ENCODE peak calls at places on chromosomes 2 and 18, in ten cellular contexts. One of them, this sample, is unnamed.

GRCh38 chr18:12121175-12122095 is 27.8 kb downstream of the ANKRD62 start:
- DNase-seq in spleen: no peak
- DNase-seq in Panc1: no peak
- DNase-seq in K562: peak
- DNase-seq in sigmoid colon: no peak
- DNase-seq in GM12892: no peak
- DNase-seq in HepG2: peak
- DNase-seq in suprapubic skin: no peak
- DNase-seq in SK-N-SH: no peak
- DNase-seq in endothelial cell of umbilical vein: peak
- DNase-seq in this sample: no peak

GRCh38 chr2:191976436-191976835 is 129.5 kb upstream of the CAVIN2 start:
- DNase-seq in spleen: no peak
- DNase-seq in Panc1: no peak
- DNase-seq in K562: no peak
- DNase-seq in sigmoid colon: no peak
- DNase-seq in GM12892: no peak
- DNase-seq in HepG2: no peak
- DNase-seq in suprapubic skin: no peak
- DNase-seq in SK-N-SH: no peak
- DNase-seq in endothelial cell of umbilical vein: peak
- DNase-seq in this sample: no peak

GRCh38 chr2:150144546-150145305 is 342.7 kb downstream of the RND3 start:
- DNase-seq in spleen: no peak
- DNase-seq in Panc1: no peak
- DNase-seq in K562: no peak
- DNase-seq in sigmoid colon: no peak
- DNase-seq in GM12892: no peak
- DNase-seq in HepG2: no peak
- DNase-seq in suprapubic skin: no peak
- DNase-seq in SK-N-SH: no peak
- DNase-seq in endothelial cell of umbilical vein: no peak
- DNase-seq in this sample: no peak

GRCh38 chr2:100902833-100903405 is 83.0 kb downstream of the NPAS2 start:
- DNase-seq in spleen: no peak
- DNase-seq in Panc1: peak
- DNase-seq in K562: no peak
- DNase-seq in sigmoid colon: no peak
- DNase-seq in GM12892: no peak
- DNase-seq in HepG2: peak
- DNase-seq in suprapubic skin: no peak
- DNase-seq in SK-N-SH: peak
- DNase-seq in endothelial cell of umbilical vein: peak
- DNase-seq in this sample: no peak

GRCh38 chr2:227509824-227510619 is 38.1 kb downstream of the AGFG1 start:
- DNase-seq in spleen: no peak
- DNase-seq in Panc1: no peak
- DNase-seq in K562: no peak
- DNase-seq in sigmoid colon: no peak
- DNase-seq in GM12892: no peak
- DNase-seq in HepG2: peak
- DNase-seq in suprapubic skin: no peak
- DNase-seq in SK-N-SH: peak
- DNase-seq in endothelial cell of umbilical vein: peak
- DNase-seq in this sample: no peak

GRCh38 chr2:181991171-181991885 is 5.7 kb downstream of the PPP1R1C start:
- DNase-seq in spleen: no peak
- DNase-seq in Panc1: no peak
- DNase-seq in K562: no peak
- DNase-seq in sigmoid colon: no peak
- DNase-seq in GM12892: no peak
- DNase-seq in HepG2: no peak
- DNase-seq in suprapubic skin: no peak
- DNase-seq in SK-N-SH: no peak
- DNase-seq in endothelial cell of umbilical vein: no peak
- DNase-seq in this sample: no peak

GRCh38 chr2:194320520-194320919 is 1336.5 kb upstream of the SLC39A10 start:
- DNase-seq in spleen: no peak
- DNase-seq in Panc1: no peak
- DNase-seq in K562: no peak
- DNase-seq in sigmoid colon: no peak
- DNase-seq in GM12892: no peak
- DNase-seq in HepG2: no peak
- DNase-seq in suprapubic skin: no peak
- DNase-seq in SK-N-SH: no peak
- DNase-seq in endothelial cell of umbilical vein: no peak
- DNase-seq in this sample: no peak

GRCh38 chr18:41881285-41881684 is 73.7 kb upstream of the PIK3C3 start:
- DNase-seq in spleen: no peak
- DNase-seq in Panc1: no peak
- DNase-seq in K562: no peak
- DNase-seq in sigmoid colon: no peak
- DNase-seq in GM12892: no peak
- DNase-seq in HepG2: no peak
- DNase-seq in suprapubic skin: no peak
- DNase-seq in SK-N-SH: no peak
- DNase-seq in endothelial cell of umbilical vein: no peak
- DNase-seq in this sample: no peak

DNA sequence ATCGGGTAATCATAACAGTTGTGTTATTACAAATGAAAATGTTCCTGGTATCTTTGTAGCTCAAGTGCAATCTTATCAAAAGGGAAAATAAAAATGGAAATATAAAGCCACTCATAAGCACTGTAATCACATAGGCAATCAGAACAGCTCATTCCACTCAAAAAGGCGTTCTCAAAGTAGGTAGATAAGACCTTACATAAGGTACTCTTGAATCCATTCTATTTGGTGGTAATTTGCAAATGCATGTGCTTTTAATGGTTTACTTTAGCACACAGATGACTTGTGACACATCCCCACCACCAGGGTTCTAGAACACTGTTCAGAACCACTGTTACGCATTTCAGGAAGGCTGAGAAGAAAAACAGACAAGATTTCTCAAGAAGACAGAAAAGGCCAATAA is 86.7 kb upstream of the NARS1 start:
- DNase-seq in spleen: no peak
- DNase-seq in Panc1: no peak
- DNase-seq in K562: no peak
- DNase-seq in sigmoid colon: no peak
- DNase-seq in GM12892: no peak
- DNase-seq in HepG2: no peak
- DNase-seq in suprapubic skin: no peak
- DNase-seq in SK-N-SH: no peak
- DNase-seq in endothelial cell of umbilical vein: no peak
- DNase-seq in this sample: no peak
- TF ChIP-seq POLR2AphosphoS5 in spleen: no peak
- TF ChIP-seq POLR2AphosphoS5 in Panc1: no peak
- TF ChIP-seq POLR2AphosphoS5 in K562: no peak
- TF ChIP-seq POLR2AphosphoS5 in sigmoid colon: no peak
- TF ChIP-seq POLR2AphosphoS5 in GM12892: no peak
- TF ChIP-seq POLR2AphosphoS5 in HepG2: no peak
- TF ChIP-seq POLR2AphosphoS5 in suprapubic skin: no peak
- TF ChIP-seq POLR2AphosphoS5 in SK-N-SH: no peak
- TF ChIP-seq POLR2AphosphoS5 in endothelial cell of umbilical vein: no peak
- TF ChIP-seq POLR2AphosphoS5 in this sample: no peak

GRCh38 chr2:120780402-120780801 is 44.7 kb downstream of the GLI2 start:
- DNase-seq in spleen: no peak
- DNase-seq in Panc1: no peak
- DNase-seq in K562: no peak
- DNase-seq in sigmoid colon: no peak
- DNase-seq in GM12892: no peak
- DNase-seq in HepG2: no peak
- DNase-seq in suprapubic skin: no peak
- DNase-seq in SK-N-SH: peak
- DNase-seq in endothelial cell of umbilical vein: no peak
- DNase-seq in this sample: no peak

GRCh38 chr2:120785228-120785966 is 49.7 kb downstream of the GLI2 start:
- DNase-seq in spleen: no peak
- DNase-seq in Panc1: no peak
- DNase-seq in K562: no peak
- DNase-seq in sigmoid colon: no peak
- DNase-seq in GM12892: no peak
- DNase-seq in HepG2: no peak
- DNase-seq in suprapubic skin: no peak
- DNase-seq in SK-N-SH: no peak
- DNase-seq in endothelial cell of umbilical vein: no peak
- DNase-seq in this sample: no peak

GRCh38 chr2:120783969-120784372 is 48.3 kb downstream of the GLI2 start:
- DNase-seq in spleen: no peak
- DNase-seq in Panc1: no peak
- DNase-seq in K562: no peak
- DNase-seq in sigmoid colon: no peak
- DNase-seq in GM12892: no peak
- DNase-seq in HepG2: no peak
- DNase-seq in suprapubic skin: no peak
- DNase-seq in SK-N-SH: peak
- DNase-seq in endothelial cell of umbilical vein: no peak
- DNase-seq in this sample: no peak

GRCh38 chr2:120786038-120786437 is 50.4 kb downstream of the GLI2 start:
- DNase-seq in spleen: no peak
- DNase-seq in Panc1: no peak
- DNase-seq in K562: no peak
- DNase-seq in sigmoid colon: no peak
- DNase-seq in GM12892: no peak
- DNase-seq in HepG2: no peak
- DNase-seq in suprapubic skin: no peak
- DNase-seq in SK-N-SH: no peak
- DNase-seq in endothelial cell of umbilical vein: no peak
- DNase-seq in this sample: no peak

GRCh38 chr2:120783371-120783791 is 47.7 kb downstream of the GLI2 start:
- DNase-seq in spleen: no peak
- DNase-seq in Panc1: no peak
- DNase-seq in K562: no peak
- DNase-seq in sigmoid colon: no peak
- DNase-seq in GM12892: no peak
- DNase-seq in HepG2: no peak
- DNase-seq in suprapubic skin: no peak
- DNase-seq in SK-N-SH: no peak
- DNase-seq in endothelial cell of umbilical vein: peak
- DNase-seq in this sample: no peak
- TF ChIP-seq POLR2AphosphoS5 in spleen: no peak
- TF ChIP-seq POLR2AphosphoS5 in Panc1: no peak
- TF ChIP-seq POLR2AphosphoS5 in K562: no peak
- TF ChIP-seq POLR2AphosphoS5 in sigmoid colon: no peak
- TF ChIP-seq POLR2AphosphoS5 in GM12892: no peak
- TF ChIP-seq POLR2AphosphoS5 in HepG2: no peak
- TF ChIP-seq POLR2AphosphoS5 in suprapubic skin: no peak
- TF ChIP-seq POLR2AphosphoS5 in SK-N-SH: no peak
- TF ChIP-seq POLR2AphosphoS5 in endothelial cell of umbilical vein: peak
- TF ChIP-seq POLR2AphosphoS5 in this sample: no peak

GRCh38 chr2:14626873-14627272 is 5.6 kb upstream of the LRATD1 start:
- DNase-seq in spleen: no peak
- DNase-seq in Panc1: no peak
- DNase-seq in K562: no peak
- DNase-seq in sigmoid colon: no peak
- DNase-seq in GM12892: no peak
- DNase-seq in HepG2: no peak
- DNase-seq in suprapubic skin: no peak
- DNase-seq in SK-N-SH: no peak
- DNase-seq in endothelial cell of umbilical vein: no peak
- DNase-seq in this sample: peak

GRCh38 chr2:14632133-14632936 is at the start of gene LRATD1:
- DNase-seq in spleen: peak
- DNase-seq in Panc1: no peak
- DNase-seq in K562: peak
- DNase-seq in sigmoid colon: peak
- DNase-seq in GM12892: no peak
- DNase-seq in HepG2: peak
- DNase-seq in suprapubic skin: peak
- DNase-seq in SK-N-SH: peak
- DNase-seq in endothelial cell of umbilical vein: peak
- DNase-seq in this sample: peak

GRCh38 chr2:14633031-14633430 is 514 bp downstream of the LRATD1 start:
- DNase-seq in spleen: no peak
- DNase-seq in Panc1: no peak
- DNase-seq in K562: no peak
- DNase-seq in sigmoid colon: no peak
- DNase-seq in GM12892: no peak
- DNase-seq in HepG2: no peak
- DNase-seq in suprapubic skin: no peak
- DNase-seq in SK-N-SH: no peak
- DNase-seq in endothelial cell of umbilical vein: no peak
- DNase-seq in this sample: peak

GRCh38 chr2:14631676-14632075 is 841 bp upstream of the LRATD1 start:
- DNase-seq in spleen: no peak
- DNase-seq in Panc1: no peak
- DNase-seq in K562: no peak
- DNase-seq in sigmoid colon: no peak
- DNase-seq in GM12892: no peak
- DNase-seq in HepG2: no peak
- DNase-seq in suprapubic skin: no peak
- DNase-seq in SK-N-SH: no peak
- DNase-seq in endothelial cell of umbilical vein: no peak
- DNase-seq in this sample: no peak

DNA sequence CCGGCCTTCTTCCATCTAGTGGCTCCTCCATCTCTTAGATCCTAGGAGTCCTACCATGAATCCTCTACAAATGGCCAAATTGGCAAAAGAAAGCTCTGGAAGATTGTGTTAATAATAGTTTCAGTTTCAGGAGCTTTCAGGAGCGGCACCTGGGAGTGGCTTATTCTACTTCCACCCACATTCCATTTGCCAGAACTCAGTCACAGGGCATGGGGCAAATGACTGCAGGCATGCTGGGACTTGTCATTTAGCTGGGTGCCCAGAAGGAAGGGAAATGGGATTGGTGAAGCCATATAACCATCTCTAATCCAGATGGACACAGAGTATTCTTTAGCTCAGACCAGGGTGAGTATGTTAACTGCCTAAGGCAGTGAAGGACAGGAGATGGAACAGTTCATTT is 3.6 kb upstream of the LRATD1 start:
- DNase-seq in spleen: no peak
- DNase-seq in Panc1: no peak
- DNase-seq in K562: no peak
- DNase-seq in sigmoid colon: no peak
- DNase-seq in GM12892: no peak
- DNase-seq in HepG2: no peak
- DNase-seq in suprapubic skin: no peak
- DNase-seq in SK-N-SH: no peak
- DNase-seq in endothelial cell of umbilical vein: no peak
- DNase-seq in this sample: no peak
- TF ChIP-seq POLR2AphosphoS5 in spleen: no peak
- TF ChIP-seq POLR2AphosphoS5 in Panc1: no peak
- TF ChIP-seq POLR2AphosphoS5 in K562: no peak
- TF ChIP-seq POLR2AphosphoS5 in sigmoid colon: no peak
- TF ChIP-seq POLR2AphosphoS5 in GM12892: no peak
- TF ChIP-seq POLR2AphosphoS5 in HepG2: no peak
- TF ChIP-seq POLR2AphosphoS5 in suprapubic skin: no peak
- TF ChIP-seq POLR2AphosphoS5 in SK-N-SH: no peak
- TF ChIP-seq POLR2AphosphoS5 in endothelial cell of umbilical vein: no peak
- TF ChIP-seq POLR2AphosphoS5 in this sample: no peak

GRCh38 chr2:197633109-197633657 is 42.2 kb downstream of the RFTN2 start:
- DNase-seq in spleen: no peak
- DNase-seq in Panc1: no peak
- DNase-seq in K562: no peak
- DNase-seq in sigmoid colon: no peak
- DNase-seq in GM12892: no peak
- DNase-seq in HepG2: no peak
- DNase-seq in suprapubic skin: no peak
- DNase-seq in SK-N-SH: no peak
- DNase-seq in endothelial cell of umbilical vein: no peak
- DNase-seq in this sample: no peak

GRCh38 chr2:197626965-197627629 is 48.3 kb downstream of the RFTN2 start:
- DNase-seq in spleen: no peak
- DNase-seq in Panc1: no peak
- DNase-seq in K562: no peak
- DNase-seq in sigmoid colon: no peak
- DNase-seq in GM12892: no peak
- DNase-seq in HepG2: no peak
- DNase-seq in suprapubic skin: no peak
- DNase-seq in SK-N-SH: no peak
- DNase-seq in endothelial cell of umbilical vein: no peak
- DNase-seq in this sample: no peak

DNA sequence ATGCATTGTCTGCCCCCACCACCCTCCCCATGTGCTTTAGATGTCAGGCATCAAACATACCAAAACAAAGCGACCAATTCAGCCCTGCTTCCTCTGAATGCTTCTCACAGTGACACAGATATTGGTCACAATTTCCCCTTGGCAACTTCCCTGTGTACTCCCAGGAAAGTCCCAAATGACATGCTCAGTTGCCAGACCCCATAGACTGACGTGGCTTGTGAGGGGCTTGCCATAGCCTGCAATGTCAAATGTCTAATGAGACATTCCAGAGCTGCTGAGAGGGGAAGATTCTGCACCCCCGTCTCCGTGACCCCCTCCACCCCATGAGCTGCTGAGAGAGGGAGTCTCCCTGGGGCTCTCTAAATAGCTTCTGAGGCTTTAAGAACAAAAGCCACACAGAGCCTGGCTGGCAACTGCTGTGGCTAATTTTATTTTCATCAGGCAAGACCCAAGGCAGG is 47.3 kb downstream of the RFTN2 start:
- DNase-seq in spleen: no peak
- DNase-seq in Panc1: no peak
- DNase-seq in K562: no peak
- DNase-seq in sigmoid colon: peak
- DNase-seq in GM12892: no peak
- DNase-seq in HepG2: no peak
- DNase-seq in suprapubic skin: no peak
- DNase-seq in SK-N-SH: no peak
- DNase-seq in endothelial cell of umbilical vein: peak
- DNase-seq in this sample: no peak
- TF ChIP-seq POLR2AphosphoS5 in spleen: no peak
- TF ChIP-seq POLR2AphosphoS5 in Panc1: no peak
- TF ChIP-seq POLR2AphosphoS5 in K562: no peak
- TF ChIP-seq POLR2AphosphoS5 in sigmoid colon: peak
- TF ChIP-seq POLR2AphosphoS5 in GM12892: no peak
- TF ChIP-seq POLR2AphosphoS5 in HepG2: no peak
- TF ChIP-seq POLR2AphosphoS5 in suprapubic skin: no peak
- TF ChIP-seq POLR2AphosphoS5 in SK-N-SH: no peak
- TF ChIP-seq POLR2AphosphoS5 in endothelial cell of umbilical vein: no peak
- TF ChIP-seq POLR2AphosphoS5 in this sample: no peak

This sample was measured in upper lobe of left lung.